ENCODE peak calls at places on chromosomes 3 and 15, in seven cellular contexts. One of them, this sample, is unnamed.

GRCh38 chr3:114060906-114061655 is 4.5 kb downstream of the QTRT2 start:
- DNase-seq in tibial nerve: no peak
- DNase-seq in GM12892: no peak
- DNase-seq in body of pancreas: no peak
- DNase-seq in transverse colon: no peak
- DNase-seq in NB4: no peak
- DNase-seq in IMR-90: no peak
- DNase-seq in this sample: no peak

GRCh38 chr3:108940568-108941285 is 13.0 kb downstream of the GUCA1C start:
- DNase-seq in transverse colon: no peak
- DNase-seq in IMR-90: no peak
- DNase-seq in GM12892: no peak
- DNase-seq in tibial nerve: no peak
- DNase-seq in body of pancreas: no peak
- DNase-seq in NB4: no peak
- DNase-seq in this sample: no peak

GRCh38 chr15:70258369-70259029 is 160.8 kb upstream of the TLE3 start:
- DNase-seq in GM12892: no peak
- DNase-seq in body of pancreas: peak
- DNase-seq in NB4: peak
- DNase-seq in transverse colon: peak
- DNase-seq in tibial nerve: no peak
- DNase-seq in IMR-90: no peak
- DNase-seq in this sample: no peak

GRCh38 chr15:39785139-39785538 is 2.5 kb upstream of the FSIP1 start:
- DNase-seq in NB4: no peak
- DNase-seq in tibial nerve: no peak
- DNase-seq in transverse colon: no peak
- DNase-seq in IMR-90: no peak
- DNase-seq in GM12892: no peak
- DNase-seq in body of pancreas: peak
- DNase-seq in this sample: no peak

GRCh38 chr15:31034152-31034551 is 42.7 kb upstream of the MTMR10 start:
- DNase-seq in transverse colon: no peak
- DNase-seq in NB4: no peak
- DNase-seq in body of pancreas: no peak
- DNase-seq in IMR-90: peak
- DNase-seq in GM12892: no peak
- DNase-seq in tibial nerve: no peak
- DNase-seq in this sample: no peak

GRCh38 chr3:168100777-168101492 is 5.2 kb upstream of the GOLIM4 start:
- DNase-seq in IMR-90: peak
- DNase-seq in NB4: no peak
- DNase-seq in tibial nerve: no peak
- DNase-seq in transverse colon: no peak
- DNase-seq in body of pancreas: no peak
- DNase-seq in GM12892: no peak
- DNase-seq in this sample: no peak

GRCh38 chr3:138213373-138214085 is 26.4 kb downstream of the ARMC8 start:
- DNase-seq in body of pancreas: no peak
- DNase-seq in NB4: peak
- DNase-seq in transverse colon: no peak
- DNase-seq in GM12892: no peak
- DNase-seq in tibial nerve: no peak
- DNase-seq in IMR-90: peak
- DNase-seq in this sample: no peak

GRCh38 chr3:105656607-105657504 is 212.0 kb downstream of the CBLB start:
- DNase-seq in body of pancreas: no peak
- DNase-seq in tibial nerve: no peak
- DNase-seq in NB4: no peak
- DNase-seq in IMR-90: no peak
- DNase-seq in GM12892: no peak
- DNase-seq in transverse colon: no peak
- DNase-seq in this sample: no peak

GRCh38 chr3:103786296-103786695 is 1351.5 kb downstream of the ZPLD1 start:
- DNase-seq in NB4: no peak
- DNase-seq in transverse colon: no peak
- DNase-seq in GM12892: no peak
- DNase-seq in IMR-90: no peak
- DNase-seq in body of pancreas: peak
- DNase-seq in tibial nerve: no peak
- DNase-seq in this sample: no peak

GRCh38 chr3:197028711-197029510 is 706 bp downstream of the MELTF start:
- DNase-seq in body of pancreas: no peak
- DNase-seq in tibial nerve: no peak
- DNase-seq in transverse colon: peak
- DNase-seq in GM12892: peak
- DNase-seq in IMR-90: no peak
- DNase-seq in NB4: no peak
- DNase-seq in this sample: no peak

GRCh38 chr3:69490971-69491370 is 105.1 kb upstream of the FRMD4B start:
- DNase-seq in GM12892: no peak
- DNase-seq in IMR-90: no peak
- DNase-seq in tibial nerve: no peak
- DNase-seq in body of pancreas: no peak
- DNase-seq in NB4: no peak
- DNase-seq in transverse colon: no peak
- DNase-seq in this sample: no peak

GRCh38 chr3:156633335-156633734 is 41.1 kb upstream of the TIPARP start:
- DNase-seq in GM12892: no peak
- DNase-seq in NB4: no peak
- DNase-seq in body of pancreas: peak
- DNase-seq in IMR-90: peak
- DNase-seq in transverse colon: no peak
- DNase-seq in tibial nerve: no peak
- DNase-seq in this sample: no peak

GRCh38 chr3:171309906-171310359 is 150.3 kb downstream of the TNIK start:
- DNase-seq in NB4: peak
- DNase-seq in GM12892: no peak
- DNase-seq in tibial nerve: no peak
- DNase-seq in IMR-90: peak
- DNase-seq in body of pancreas: no peak
- DNase-seq in transverse colon: no peak
- DNase-seq in this sample: no peak

GRCh38 chr15:78828930-78829329 is 17.7 kb upstream of the ADAMTS7 start:
- DNase-seq in tibial nerve: no peak
- DNase-seq in body of pancreas: no peak
- DNase-seq in transverse colon: no peak
- DNase-seq in IMR-90: no peak
- DNase-seq in NB4: no peak
- DNase-seq in GM12892: no peak
- DNase-seq in this sample: no peak

GRCh38 chr3:122903171-122903570 is 108.3 kb downstream of the SLC49A4 start:
- DNase-seq in transverse colon: no peak
- DNase-seq in tibial nerve: no peak
- DNase-seq in NB4: no peak
- DNase-seq in IMR-90: no peak
- DNase-seq in GM12892: no peak
- DNase-seq in body of pancreas: no peak
- DNase-seq in this sample: no peak

GRCh38 chr15:90912770-90913075 is 9.6 kb downstream of the MAN2A2 start:
- DNase-seq in body of pancreas: no peak
- DNase-seq in tibial nerve: no peak
- DNase-seq in GM12892: no peak
- DNase-seq in IMR-90: no peak
- DNase-seq in transverse colon: no peak
- DNase-seq in NB4: no peak
- DNase-seq in this sample: no peak

GRCh38 chr3:31053299-31053698 is 158.8 kb upstream of the GADL1 start:
- DNase-seq in transverse colon: no peak
- DNase-seq in tibial nerve: no peak
- DNase-seq in NB4: no peak
- DNase-seq in IMR-90: no peak
- DNase-seq in GM12892: no peak
- DNase-seq in body of pancreas: no peak
- DNase-seq in this sample: no peak

GRCh38 chr15:89680282-89680873 is 1.2 kb upstream of the PLIN1 start:
- DNase-seq in GM12892: no peak
- DNase-seq in tibial nerve: peak
- DNase-seq in NB4: no peak
- DNase-seq in IMR-90: peak
- DNase-seq in body of pancreas: peak
- DNase-seq in transverse colon: peak
- DNase-seq in this sample: no peak

GRCh38 chr3:185332026-185332735 is 30.8 kb upstream of the MAP3K13 start:
- DNase-seq in IMR-90: peak
- DNase-seq in body of pancreas: no peak
- DNase-seq in NB4: peak
- DNase-seq in tibial nerve: no peak
- DNase-seq in GM12892: no peak
- DNase-seq in transverse colon: no peak
- DNase-seq in this sample: no peak
- TF ChIP-seq POLR2A in IMR-90: no peak
- TF ChIP-seq POLR2A in body of pancreas: no peak
- TF ChIP-seq POLR2A in NB4: no peak
- TF ChIP-seq POLR2A in tibial nerve: no peak
- TF ChIP-seq POLR2A in GM12892: no peak
- TF ChIP-seq POLR2A in transverse colon: no peak
- TF ChIP-seq POLR2A in this sample: no peak

GRCh38 chr15:74727727-74728126 is 2.4 kb upstream of the CYP1A1 start:
- DNase-seq in GM12892: no peak
- DNase-seq in NB4: no peak
- DNase-seq in tibial nerve: no peak
- DNase-seq in body of pancreas: no peak
- DNase-seq in IMR-90: no peak
- DNase-seq in transverse colon: no peak
- DNase-seq in this sample: no peak
- TF ChIP-seq POLR2A in GM12892: no peak
- TF ChIP-seq POLR2A in NB4: no peak
- TF ChIP-seq POLR2A in tibial nerve: no peak
- TF ChIP-seq POLR2A in body of pancreas: no peak
- TF ChIP-seq POLR2A in IMR-90: no peak
- TF ChIP-seq POLR2A in transverse colon: no peak
- TF ChIP-seq POLR2A in this sample: no peak

GRCh38 chr3:162354343-162354742 is 857.7 kb downstream of the OTOL1 start:
- DNase-seq in NB4: no peak
- DNase-seq in tibial nerve: no peak
- DNase-seq in transverse colon: no peak
- DNase-seq in body of pancreas: no peak
- DNase-seq in GM12892: no peak
- DNase-seq in IMR-90: peak
- DNase-seq in this sample: no peak
- TF ChIP-seq POLR2A in NB4: no peak
- TF ChIP-seq POLR2A in tibial nerve: no peak
- TF ChIP-seq POLR2A in transverse colon: no peak
- TF ChIP-seq POLR2A in body of pancreas: no peak
- TF ChIP-seq POLR2A in GM12892: no peak
- TF ChIP-seq POLR2A in IMR-90: no peak
- TF ChIP-seq POLR2A in this sample: no peak

GRCh38 chr3:184335661-184336483 is 1.5 kb upstream of the FAM131A start:
- DNase-seq in NB4: peak
- DNase-seq in transverse colon: peak
- DNase-seq in IMR-90: peak
- DNase-seq in body of pancreas: peak
- DNase-seq in GM12892: peak
- DNase-seq in tibial nerve: peak
- DNase-seq in this sample: peak
- TF ChIP-seq POLR2A in NB4: peak
- TF ChIP-seq POLR2A in transverse colon: peak
- TF ChIP-seq POLR2A in IMR-90: peak
- TF ChIP-seq POLR2A in body of pancreas: no peak
- TF ChIP-seq POLR2A in GM12892: peak
- TF ChIP-seq POLR2A in tibial nerve: peak
- TF ChIP-seq POLR2A in this sample: peak

DNA sequence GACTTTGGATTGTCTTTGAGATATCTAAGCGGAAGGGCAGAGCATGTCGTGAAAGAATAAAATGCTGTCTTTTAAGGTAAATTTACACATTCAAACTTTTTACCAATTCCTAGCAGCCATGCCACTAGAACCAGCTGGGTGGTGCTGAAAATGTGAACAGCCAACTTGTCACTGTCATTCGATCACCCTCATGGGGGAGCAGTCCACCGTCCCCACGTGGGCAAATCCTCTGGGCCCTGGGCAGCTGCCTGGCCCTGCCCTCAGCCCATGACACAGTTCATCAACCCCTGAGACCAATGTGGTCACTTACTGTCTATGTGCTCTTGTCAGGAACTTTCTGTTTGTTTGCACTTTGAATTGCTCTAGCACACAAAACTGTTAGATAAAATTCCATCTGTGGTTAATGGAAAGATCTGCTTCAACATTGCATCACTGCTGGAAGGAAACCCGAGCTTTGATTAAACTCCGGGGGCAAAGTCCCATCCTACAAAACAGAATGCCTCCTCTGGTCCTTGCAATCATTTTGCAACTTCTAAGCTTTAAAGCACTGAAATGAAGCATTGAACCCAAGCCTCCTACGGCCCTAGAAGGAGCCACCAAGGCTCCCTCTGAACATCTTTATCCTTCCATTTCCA is 50.1 kb downstream of the PCSK6 start:
- DNase-seq in GM12892: no peak
- DNase-seq in body of pancreas: peak
- DNase-seq in transverse colon: no peak
- DNase-seq in tibial nerve: peak
- DNase-seq in NB4: no peak
- DNase-seq in IMR-90: no peak
- DNase-seq in this sample: no peak
- TF ChIP-seq POLR2A in GM12892: no peak
- TF ChIP-seq POLR2A in body of pancreas: no peak
- TF ChIP-seq POLR2A in transverse colon: no peak
- TF ChIP-seq POLR2A in tibial nerve: no peak
- TF ChIP-seq POLR2A in NB4: no peak
- TF ChIP-seq POLR2A in IMR-90: no peak
- TF ChIP-seq POLR2A in this sample: no peak

GRCh38 chr15:50247819-50248650 is 17.5 kb downstream of the HDC start:
- DNase-seq in transverse colon: peak
- DNase-seq in GM12892: peak
- DNase-seq in IMR-90: no peak
- DNase-seq in tibial nerve: no peak
- DNase-seq in NB4: peak
- DNase-seq in body of pancreas: peak
- DNase-seq in this sample: no peak
- TF ChIP-seq POLR2A in transverse colon: no peak
- TF ChIP-seq POLR2A in GM12892: no peak
- TF ChIP-seq POLR2A in IMR-90: no peak
- TF ChIP-seq POLR2A in tibial nerve: no peak
- TF ChIP-seq POLR2A in NB4: no peak
- TF ChIP-seq POLR2A in body of pancreas: no peak
- TF ChIP-seq POLR2A in this sample: no peak

GRCh38 chr15:79923515-79924169 is 26.8 kb upstream of the MTHFS start:
- DNase-seq in tibial nerve: peak
- DNase-seq in GM12892: peak
- DNase-seq in IMR-90: peak
- DNase-seq in body of pancreas: peak
- DNase-seq in NB4: peak
- DNase-seq in transverse colon: peak
- DNase-seq in this sample: peak
- TF ChIP-seq POLR2A in tibial nerve: peak
- TF ChIP-seq POLR2A in GM12892: peak
- TF ChIP-seq POLR2A in IMR-90: peak
- TF ChIP-seq POLR2A in body of pancreas: peak
- TF ChIP-seq POLR2A in NB4: peak
- TF ChIP-seq POLR2A in transverse colon: peak
- TF ChIP-seq POLR2A in this sample: peak